ENCODE peak calls at places on chromosome 18, in seven cellular contexts. V is NCI-H1105, A is DMS153, J is naive B cell, H is RWPE1, Z is NCI-H510A, F is Caki2. C is an unnamed sample.

GRCh38 chr18:3704556-3705162 is 254.7 kb downstream of the TGIF1 start:
- DNase-seq in F (peak), H (no peak), J (no peak), Z (no peak), A (no peak), V (no peak), C (no peak)

GRCh38 chr18:8658858-8659485 is 46.4 kb upstream of the MTCL1 start:
- DNase-seq in A (no peak), Z (no peak), F (no peak), H (no peak), J (no peak), V (no peak), C (no peak)

GRCh38 chr18:75204262-75204977 is 4.5 kb downstream of the PTGR3 start:
- DNase-seq in V (no peak), A (no peak), Z (no peak), H (no peak), F (no peak), J (no peak), C (no peak)

GRCh38 chr18:67183398-67183797 is 333.1 kb downstream of the DSEL start:
- DNase-seq in F (no peak), J (no peak), H (no peak), A (no peak), V (no peak), Z (no peak), C (no peak)

GRCh38 chr18:22385718-22386117 is 32.0 kb downstream of the CTAGE1 start:
- DNase-seq in J (no peak), H (peak), Z (no peak), F (no peak), V (no peak), A (no peak), C (peak)

GRCh38 chr18:23207191-23207955 is 72.1 kb downstream of the CABLES1 start:
- DNase-seq in V (no peak), J (no peak), H (no peak), Z (no peak), A (no peak), F (no peak), C (peak)

GRCh38 chr18:39838831-39839230 is 2116.2 kb upstream of the PIK3C3 start:
- DNase-seq in H (no peak), V (no peak), A (no peak), F (no peak), J (no peak), Z (no peak), C (no peak)

GRCh38 chr18:8854962-8855361 is 149.6 kb downstream of the MTCL1 start:
- DNase-seq in F (no peak), Z (no peak), H (no peak), J (no peak), V (no peak), A (no peak), C (no peak)

GRCh38 chr18:987325-988186 is 82.9 kb downstream of the ADCYAP1 start:
- DNase-seq in Z (no peak), V (no peak), H (peak), F (peak), A (no peak), J (no peak), C (no peak)

GRCh38 chr18:58057291-58057965 is 13.4 kb downstream of the NEDD4L start:
- DNase-seq in H (no peak), A (no peak), V (no peak), Z (no peak), F (no peak), J (no peak), C (no peak)

GRCh38 chr18:61876899-61877298 is 15.9 kb downstream of the RNF152 start:
- DNase-seq in H (no peak), Z (no peak), J (no peak), A (no peak), F (no peak), V (no peak), C (no peak)